ENCODE peak calls at places on chromosomes 16 and 17, in four cellular contexts. P is brain microvascular endothelial cell, K is kidney epithelial cell, C is GM23338. Z is an unnamed sample. For H3K36me3, the result is how much of the 10 kb centered on the place peaks cover.

GRCh38 chr16:66845791-66846221 is 1.6 kb downstream of the CA7 start:
- DNase-seq in K (no peak), P (no peak), C (no peak), Z (no peak)

GRCh38 chr17:72618018-72618509 is 474.4 kb downstream of the SLC39A11 start:
- DNase-seq in P (no peak), K (no peak), C (no peak), Z (no peak)

GRCh38 chr17:42456223-42457106 is 2.2 kb upstream of the ATP6V0A1 start:
- DNase-seq in K (no peak), C (no peak), P (no peak), Z (no peak)

GRCh38 chr16:9159839-9160550 is 68.6 kb downstream of the HAPSTR1 start:
- DNase-seq in K (no peak), C (peak), P (peak), Z (peak)

GRCh38 chr17:56289321-56289720 is 136.0 kb downstream of the ANKFN1 start:
- DNase-seq in K (no peak), P (no peak), C (no peak), Z (no peak)

GRCh38 chr17:75069783-75070182 is 18.0 kb upstream of the SLC16A5 start:
- DNase-seq in K (no peak), C (no peak), P (no peak), Z (peak)

GRCh38 chr16:87922250-87922871 is 14.0 kb downstream of the CA5A start:
- DNase-seq in K (no peak), P (no peak), C (no peak), Z (no peak)

GRCh38 chr16:9053006-9053601 is 38.3 kb upstream of the HAPSTR1 start:
- DNase-seq in C (peak), P (peak), K (no peak), Z (peak)

GRCh38 chr16:19344224-19344801 is 58.8 kb downstream of the CLEC19A start:
- DNase-seq in P (no peak), C (no peak), K (no peak), Z (peak)
- H3K36me3 ChIP-seq in P (under half), C (under half), K (under half), Z (under half)

GRCh38 chr17:35536664-35537160 is 766 bp downstream of the SLFN12L start:
- DNase-seq in P (no peak), C (no peak), K (no peak), Z (no peak)

GRCh38 chr17:35534694-35535093 is 2.8 kb downstream of the SLFN12L start:
- DNase-seq in C (no peak), P (no peak), K (no peak), Z (no peak)

GRCh38 chr17:35529868-35530267 is 7.6 kb downstream of the SLFN12L start:
- DNase-seq in P (no peak), C (no peak), K (no peak), Z (no peak)

DNA sequence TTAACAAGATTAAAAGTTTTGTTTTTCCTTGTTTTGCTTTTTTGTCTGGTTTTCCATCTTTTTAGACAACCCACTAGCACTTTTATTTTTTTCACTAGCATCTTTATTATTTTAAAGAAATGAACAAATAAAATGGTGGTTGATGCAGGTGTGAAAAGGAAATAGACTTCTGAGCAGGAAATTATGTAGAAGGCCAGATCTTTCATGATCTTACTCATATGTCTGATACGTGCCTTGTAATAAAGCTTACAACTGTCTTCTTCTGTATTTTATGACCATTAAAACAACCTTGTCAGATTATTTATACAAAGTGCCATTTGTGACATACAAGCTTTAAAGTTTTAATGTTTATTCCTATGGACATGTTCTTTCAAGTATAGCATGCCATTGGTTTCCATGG is 6.3 kb downstream of the SLFN12L start:
- DNase-seq in C (no peak), P (no peak), K (no peak), Z (no peak)
- H3K36me3 ChIP-seq in C (under half), P (under half), K (under half), Z (under half)

GRCh38 chr17:21129023-21129681 is 2.4 kb downstream of the DHRS7B start:
- DNase-seq in K (no peak), P (peak), C (peak), Z (no peak)
- H3K36me3 ChIP-seq in K (under half), P (under half), C (under half), Z (under half)

GRCh38 chr17:44398692-44399691 is 9.5 kb upstream of the ITGA2B start:
- DNase-seq in K (no peak), C (no peak), P (peak), Z (no peak)
- H3K36me3 ChIP-seq in K (under half), C (under half), P (under half), Z (under half)

DNA sequence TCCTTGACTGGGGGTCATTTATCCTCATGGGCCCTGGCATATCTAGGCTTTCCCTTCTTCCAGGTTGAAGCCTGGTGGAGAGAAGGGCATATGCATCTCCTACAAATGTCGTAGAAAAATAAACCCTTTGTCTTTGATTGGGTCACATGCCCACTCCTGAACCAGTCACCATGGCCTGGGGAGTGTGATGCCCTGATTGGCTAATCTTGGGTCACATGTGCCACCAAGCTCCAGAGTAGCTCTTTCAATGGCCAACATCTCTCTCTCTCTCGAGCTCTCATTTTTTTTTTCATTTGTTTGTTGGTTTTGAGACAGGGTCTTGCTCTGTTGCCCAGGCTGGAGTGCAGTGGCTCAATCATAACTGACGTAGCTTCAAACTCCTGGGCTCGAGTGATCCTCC is 5.6 kb upstream of the XPO6 start:
- DNase-seq in K (no peak), P (no peak), C (no peak), Z (no peak)
- H3K36me3 ChIP-seq in K (under half), P (under half), C (under half), Z (under half)

DNA sequence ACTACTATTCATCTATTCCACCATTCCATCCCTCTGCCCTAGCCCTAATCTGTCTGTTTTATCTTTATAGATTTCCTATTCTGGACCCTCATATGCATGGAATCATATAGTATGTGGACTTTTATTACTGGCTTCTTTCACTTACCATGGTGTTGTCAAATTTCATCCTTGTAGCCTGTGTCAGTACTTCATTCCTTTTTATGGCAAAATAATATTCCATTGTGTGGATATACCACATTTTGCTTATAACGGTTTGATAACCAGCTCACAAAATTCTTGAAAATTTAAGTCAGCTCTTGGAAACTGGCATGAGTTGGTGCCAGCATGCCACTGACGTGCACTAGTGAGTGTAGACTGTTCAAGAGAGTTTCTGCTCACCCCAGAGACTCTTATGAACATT is 30.3 kb upstream of the MRC2 start:
- DNase-seq in P (no peak), C (no peak), K (no peak), Z (no peak)
- H3K36me3 ChIP-seq in P (under half), C (under half), K (under half), Z (half or more)

GRCh38 chr17:78417531-78417909 is 39.1 kb downstream of the PGS1 start:
- DNase-seq in C (no peak), K (no peak), P (no peak), Z (no peak)
- H3K36me3 ChIP-seq in C (under half), K (under half), P (under half), Z (half or more)

GRCh38 chr17:63832014-63832413 is 4.6 kb upstream of the FTSJ3 start:
- DNase-seq in K (no peak), C (no peak), P (no peak), Z (no peak)

GRCh38 chr17:63831505-63831904 is 4.0 kb upstream of the FTSJ3 start:
- DNase-seq in C (no peak), P (no peak), K (no peak), Z (no peak)

GRCh38 chr17:63830278-63830677 is 2.8 kb upstream of the FTSJ3 start:
- DNase-seq in C (no peak), P (no peak), K (no peak), Z (no peak)

GRCh38 chr17:63832455-63832854 is 5.0 kb upstream of the FTSJ3 start:
- DNase-seq in K (no peak), P (no peak), C (peak), Z (no peak)

GRCh38 chr17:63830904-63831491 is 3.5 kb upstream of the FTSJ3 start:
- DNase-seq in C (no peak), K (no peak), P (no peak), Z (no peak)
- H3K36me3 ChIP-seq in C (under half), K (under half), P (half or more), Z (half or more)

GRCh38 chr17:38442548-38442947 is 14.3 kb downstream of the ARHGAP23 start:
- DNase-seq in P (no peak), K (no peak), C (no peak), Z (no peak)

GRCh38 chr17:38441429-38442061 is 13.3 kb downstream of the ARHGAP23 start:
- DNase-seq in C (no peak), K (no peak), P (no peak), Z (no peak)

GRCh38 chr17:38439436-38439835 is 11.2 kb downstream of the ARHGAP23 start:
- DNase-seq in P (no peak), C (no peak), K (no peak), Z (no peak)

GRCh38 chr17:38443356-38444026 is 15.2 kb downstream of the ARHGAP23 start:
- DNase-seq in C (no peak), P (no peak), K (no peak), Z (no peak)

GRCh38 chr17:38440614-38441397 is 12.5 kb downstream of the ARHGAP23 start:
- DNase-seq in K (no peak), P (no peak), C (peak), Z (no peak)
- H3K36me3 ChIP-seq in K (under half), P (under half), C (under half), Z (under half)